ENCODE peak calls at places on chromosomes 1 and 21, in seven cellular contexts. S, M, F, B, R, Z and C are unnamed samples.
A peak's percentile ranks its signal among the peaks of the same experiment; 100 is the strongest.

GRCh38 chr1:93502561-93502960 is 54.6 kb downstream of the FNBP1L start:
- DNase-seq in S (no peak), M (no peak), F (no peak), B (no peak), R (no peak), Z (no peak), C (peak; percentile 47)

GRCh38 chr1:53574621-53575020 is 115.4 kb downstream of the DMRTB1 start:
- DNase-seq in S (no peak), M (no peak), F (no peak), B (no peak), R (no peak), Z (no peak), C (no peak)

GRCh38 chr1:82838066-82838465 is 1037.3 kb downstream of the ADGRL2 start:
- DNase-seq in S (no peak), M (no peak), F (no peak), B (peak; percentile 1), R (peak; percentile 1), Z (no peak), C (peak; percentile 79)

GRCh38 chr1:184482113-184482512 is 95.3 kb downstream of the C1orf21 start:
- DNase-seq in S (no peak), M (no peak), F (no peak), B (no peak), R (no peak), Z (no peak), C (no peak)

GRCh38 chr1:52658795-52659194 is 25.8 kb downstream of the SHISAL2A start:
- DNase-seq in S (no peak), M (no peak), F (no peak), B (no peak), R (no peak), Z (no peak), C (no peak)

GRCh38 chr1:8284167-8284566 is 33.7 kb upstream of the SLC45A1 start:
- DNase-seq in S (no peak), M (no peak), F (no peak), B (peak; percentile 86), R (peak; percentile 43), Z (no peak), C (no peak)

GRCh38 chr1:14538335-14538734 is 60.1 kb upstream of the KAZN start:
- DNase-seq in S (no peak), M (no peak), F (no peak), B (no peak), R (no peak), Z (no peak), C (no peak)

GRCh38 chr1:203650012-203650836 is 23.6 kb downstream of the ATP2B4 start:
- DNase-seq in S (no peak), M (peak; percentile 66), F (no peak), B (peak; percentile 66), R (peak; percentile 71), Z (peak; percentile 37), C (no peak)

GRCh38 chr1:45275054-45275453 is 51.6 kb upstream of the HPDL start:
- DNase-seq in S (no peak), M (no peak), F (no peak), B (no peak), R (no peak), Z (no peak), C (no peak)

GRCh38 chr1:65688848-65689247 is 103.8 kb upstream of the PDE4B start:
- DNase-seq in S (no peak), M (no peak), F (no peak), B (no peak), R (no peak), Z (no peak), C (no peak)

GRCh38 chr1:107529511-107530149 is 388.8 kb downstream of the NTNG1 start:
- DNase-seq in S (peak; percentile 88), M (no peak), F (peak; percentile 12), B (peak; percentile 44), R (peak; percentile 30), Z (no peak), C (peak; percentile 71)

GRCh38 chr1:76868154-76868882 is 1.0 kb downstream of the ST6GALNAC5 start:
- DNase-seq in S (peak; percentile 68), M (peak; percentile 17), F (no peak), B (peak; percentile 58), R (peak; percentile 68), Z (no peak), C (no peak)

GRCh38 chr1:192003295-192004083 is 154.8 kb upstream of the RGS18 start:
- DNase-seq in S (no peak), M (no peak), F (no peak), B (no peak), R (no peak), Z (no peak), C (no peak)

GRCh38 chr1:65423884-65424655 is 3.6 kb downstream of the LEPR start:
- DNase-seq in S (no peak), M (no peak), F (no peak), B (peak; percentile 96), R (peak; percentile 86), Z (no peak), C (peak; percentile 88)

GRCh38 chr1:91764471-91765115 is 121.4 kb downstream of the TGFBR3 start:
- DNase-seq in S (no peak), M (no peak), F (no peak), B (no peak), R (no peak), Z (no peak), C (no peak)

GRCh38 chr1:207091185-207091906 is 2.7 kb downstream of the C4BPB start:
- DNase-seq in S (no peak), M (no peak), F (no peak), B (no peak), R (no peak), Z (no peak), C (no peak)

GRCh38 chr1:5481889-5482288 is 510.3 kb downstream of the NPHP4 start:
- DNase-seq in S (no peak), M (peak; percentile 28), F (no peak), B (no peak), R (no peak), Z (peak; percentile 4), C (no peak)

GRCh38 chr1:159830737-159831136 is 4.1 kb downstream of the SLAMF8 start:
- DNase-seq in S (no peak), M (no peak), F (no peak), B (no peak), R (no peak), Z (no peak), C (no peak)

GRCh38 chr1:39129514-39129913 is 75.0 kb upstream of the MACF1 start:
- DNase-seq in S (no peak), M (no peak), F (no peak), B (no peak), R (peak; percentile 66), Z (no peak), C (peak; percentile 23)

GRCh38 chr1:58909162-58909560 is 125.3 kb upstream of the JUN start:
- DNase-seq in S (no peak), M (no peak), F (no peak), B (peak; percentile 66), R (peak; percentile 86), Z (no peak), C (no peak)

GRCh38 chr21:42983102-42983501 is 8.7 kb downstream of the PKNOX1 start:
- DNase-seq in S (no peak), M (no peak), F (no peak), B (no peak), R (peak; percentile 55), Z (no peak), C (no peak)

GRCh38 chr1:3477241-3478109 is 23.0 kb downstream of the ARHGEF16 start:
- DNase-seq in S (no peak), M (no peak), F (no peak), B (no peak), R (peak; percentile 40), Z (no peak), C (no peak)

GRCh38 chr21:18384771-18385170 is 18.8 kb downstream of the TMPRSS15 start:
- DNase-seq in S (peak; percentile 61), M (no peak), F (no peak), B (peak; percentile 1), R (no peak), Z (no peak), C (peak; percentile 24)

GRCh38 chr21:45309541-45310381 is 22.1 kb upstream of the POFUT2 start:
- DNase-seq in S (no peak), M (no peak), F (no peak), B (no peak), R (no peak), Z (no peak), C (no peak)

GRCh38 chr1:161013591-161014513 is 7.1 kb downstream of the F11R start:
- DNase-seq in S (no peak), M (peak; percentile 68), F (peak; percentile 87), B (peak; percentile 98), R (peak; percentile 66), Z (peak; percentile 27), C (no peak)

GRCh38 chr1:110888641-110889040 is 15.7 kb downstream of the CD53 start:
- DNase-seq in S (no peak), M (no peak), F (no peak), B (no peak), R (no peak), Z (no peak), C (no peak)

GRCh38 chr1:51189421-51190073 is 46.5 kb upstream of the RNF11 start:
- DNase-seq in S (peak; percentile 78), M (peak; percentile 12), F (peak; percentile 17), B (peak; percentile 71), R (peak; percentile 76), Z (peak; percentile 6), C (peak; percentile 59)

GRCh38 chr1:153081736-153082135 is 10.3 kb upstream of the SPRR2B start:
- DNase-seq in S (no peak), M (no peak), F (no peak), B (no peak), R (no peak), Z (no peak), C (no peak)

GRCh38 chr1:47548188-47548587 is 110.3 kb downstream of the FOXD2 start:
- DNase-seq in S (no peak), M (no peak), F (no peak), B (no peak), R (no peak), Z (no peak), C (no peak)